ENCODE peak calls at places on chromosomes 6 and 20, in five cellular contexts. N is heart left ventricle, S is uterus, C is fibroblast of the aortic adventitia, P is cardiac fibroblast. Z is an unnamed sample.

GRCh38 chr6:14665827-14666724 is 548.5 kb downstream of the CD83 start:
- DNase-seq in N (no peak), S (no peak), C (peak; percentile 94), P (peak; percentile 99), Z (no peak)

GRCh38 chr20:59149678-59150504 is 13.7 kb upstream of the ZNF831 start:
- DNase-seq in N (peak; percentile 50), S (no peak), C (no peak), P (no peak), Z (no peak)

GRCh38 chr6:56802570-56802969 is 152.3 kb upstream of the BEND6 start:
- DNase-seq in N (no peak), S (no peak), C (peak; percentile 55), P (peak; percentile 51), Z (no peak)

GRCh38 chr6:12111271-12111670 is 99.2 kb downstream of the HIVEP1 start:
- DNase-seq in N (no peak), S (no peak), C (no peak), P (no peak), Z (no peak)

GRCh38 chr20:32566379-32567374 is 18.5 kb downstream of the NOL4L start:
- DNase-seq in N (no peak), S (no peak), C (no peak), P (no peak), Z (no peak)

GRCh38 chr20:63234693-63235398 is 859 bp upstream of the BIRC7 start:
- DNase-seq in N (no peak), S (no peak), C (no peak), P (no peak), Z (no peak)

GRCh38 chr20:44475694-44476560 is at the start of gene TTPAL:
- DNase-seq in N (peak; percentile 88), S (peak; percentile 91), C (peak; percentile 73), P (peak; percentile 81), Z (peak; percentile 89)

GRCh38 chr20:49982346-49983122 is at the start of gene SNAI1:
- DNase-seq in N (peak; percentile 85), S (peak; percentile 77), C (peak; percentile 80), P (peak; percentile 86), Z (peak; percentile 83)

GRCh38 chr6:157631388-157631787 is 191.7 kb upstream of the SNX9 start:
- DNase-seq in N (no peak), S (no peak), C (no peak), P (no peak), Z (no peak)

GRCh38 chr6:157770946-157771345 is 52.1 kb upstream of the SNX9 start:
- DNase-seq in N (no peak), S (no peak), C (peak; percentile 60), P (peak; percentile 79), Z (no peak)

GRCh38 chr6:74764486-74764885 is 441.4 kb downstream of the COL12A1 start:
- DNase-seq in N (no peak), S (no peak), C (no peak), P (no peak), Z (no peak)

GRCh38 chr6:166664135-166664534 is 37.1 kb upstream of the RPS6KA2 start:
- DNase-seq in N (no peak), S (no peak), C (peak; percentile 13), P (no peak), Z (no peak)

GRCh38 chr6:75210885-75211739 is 5.3 kb upstream of the COL12A1 start:
- DNase-seq in N (peak; percentile 47), S (no peak), C (peak; percentile 87), P (peak; percentile 86), Z (no peak)

GRCh38 chr6:706161-706560 is 13.2 kb upstream of the EXOC2 start:
- DNase-seq in N (no peak), S (no peak), C (no peak), P (peak; percentile 28), Z (no peak)

GRCh38 chr6:18491303-18492090 is 104.3 kb downstream of the RNF144B start:
- DNase-seq in N (no peak), S (no peak), C (no peak), P (peak; percentile 55), Z (no peak)

GRCh38 chr6:14060971-14061370 is 56.6 kb upstream of the CD83 start:
- DNase-seq in N (no peak), S (no peak), C (no peak), P (no peak), Z (no peak)

GRCh38 chr6:131923356-131923755 is 27.8 kb downstream of the CCN2 start:
- DNase-seq in N (peak; percentile 32), S (peak; percentile 51), C (peak; percentile 72), P (peak; percentile 85), Z (no peak)

GRCh38 chr6:398558-399078 is 7.1 kb downstream of the IRF4 start:
- DNase-seq in N (no peak), S (no peak), C (no peak), P (no peak), Z (peak; percentile 63)

GRCh38 chr6:25217275-25217674 is 61.9 kb upstream of the CARMIL1 start:
- DNase-seq in N (no peak), S (no peak), C (no peak), P (no peak), Z (no peak)

GRCh38 chr20:64164123-64164836 is at the start of gene MYT1:
- DNase-seq in N (no peak), S (no peak), C (no peak), P (no peak), Z (no peak)

GRCh38 chr6:170553686-170554085 is 483 bp upstream of the TBP start:
- DNase-seq in N (no peak), S (no peak), C (peak; percentile 59), P (peak; percentile 61), Z (no peak)

GRCh38 chr6:113291751-113292445 is 565.2 kb upstream of the MARCKS start:
- DNase-seq in N (no peak), S (no peak), C (peak; percentile 49), P (no peak), Z (no peak)

GRCh38 chr20:23340524-23340923 is 10.1 kb upstream of the NXT1 start:
- DNase-seq in N (peak; percentile 60), S (peak; percentile 37), C (peak; percentile 81), P (peak; percentile 84), Z (no peak)

GRCh38 chr6:122322824-122323223 is 76.6 kb upstream of the HSF2 start:
- DNase-seq in N (no peak), S (no peak), C (peak; percentile 53), P (peak; percentile 25), Z (no peak)

GRCh38 chr20:57061058-57061900 is 205.2 kb downstream of the BMP7 start:
- DNase-seq in N (no peak), S (peak; percentile 40), C (no peak), P (no peak), Z (no peak)

GRCh38 chr20:40961686-40962640 is 66.7 kb upstream of the TOP1 start:
- DNase-seq in N (no peak), S (no peak), C (peak; percentile 22), P (peak; percentile 35), Z (no peak)

GRCh38 chr6:75114795-75115194 is 91.1 kb downstream of the COL12A1 start:
- DNase-seq in N (no peak), S (no peak), C (no peak), P (no peak), Z (no peak)

DNA sequence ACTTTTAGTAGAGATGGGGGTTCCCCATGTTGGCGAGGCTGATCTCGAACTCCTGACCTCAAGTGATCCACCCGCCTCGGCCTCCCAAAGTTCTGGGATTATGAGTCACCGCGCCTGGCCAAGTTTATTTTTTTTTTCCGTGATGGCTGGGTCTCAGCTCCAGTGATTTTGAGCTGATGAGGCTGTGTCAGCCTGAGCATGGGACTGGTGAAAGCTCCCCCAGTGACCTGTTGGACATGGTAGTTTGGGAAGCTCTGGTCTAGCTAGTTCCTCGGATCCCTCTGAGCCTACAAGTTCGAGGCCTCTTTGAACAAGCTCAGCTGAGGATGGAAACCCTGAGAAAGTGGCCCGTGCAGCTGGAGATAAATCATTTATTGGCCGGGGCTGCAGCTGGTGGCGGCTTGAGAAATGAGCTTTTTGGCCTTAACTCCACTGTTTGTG is 126.8 kb downstream of the SNX5 start:
- DNase-seq in N (peak; percentile 69), S (peak; percentile 78), C (peak; percentile 85), P (peak; percentile 63), Z (no peak)
- H3K4me3 ChIP-seq in N (no peak overlapping the region), S (no peak overlapping the region), C (no peak overlapping the region), P (no peak overlapping the region), Z (no peak overlapping the region)

GRCh38 chr6:72776456-72776855 is 154.6 kb downstream of the KCNQ5 start:
- DNase-seq in N (no peak), S (no peak), C (no peak), P (no peak), Z (no peak)
- TF ChIP-seq CTCF in N (no peak), S (no peak), C (no peak), P (no peak), Z (no peak)

GRCh38 chr20:3753501-3754257 is 13.9 kb downstream of the ADISSP start:
- DNase-seq in N (no peak), S (no peak), C (no peak), P (no peak), Z (no peak)

GRCh38 chr20:3753098-3753497 is 14.5 kb downstream of the ADISSP start:
- DNase-seq in N (no peak), S (peak; percentile 62), C (peak; percentile 82), P (peak; percentile 85), Z (no peak)

GRCh38 chr20:3752386-3752759 is 15.2 kb downstream of the ADISSP start:
- DNase-seq in N (no peak), S (no peak), C (no peak), P (no peak), Z (no peak)

GRCh38 chr20:3751284-3751663 is 16.3 kb downstream of the ADISSP start:
- DNase-seq in N (no peak), S (no peak), C (no peak), P (no peak), Z (no peak)

DNA sequence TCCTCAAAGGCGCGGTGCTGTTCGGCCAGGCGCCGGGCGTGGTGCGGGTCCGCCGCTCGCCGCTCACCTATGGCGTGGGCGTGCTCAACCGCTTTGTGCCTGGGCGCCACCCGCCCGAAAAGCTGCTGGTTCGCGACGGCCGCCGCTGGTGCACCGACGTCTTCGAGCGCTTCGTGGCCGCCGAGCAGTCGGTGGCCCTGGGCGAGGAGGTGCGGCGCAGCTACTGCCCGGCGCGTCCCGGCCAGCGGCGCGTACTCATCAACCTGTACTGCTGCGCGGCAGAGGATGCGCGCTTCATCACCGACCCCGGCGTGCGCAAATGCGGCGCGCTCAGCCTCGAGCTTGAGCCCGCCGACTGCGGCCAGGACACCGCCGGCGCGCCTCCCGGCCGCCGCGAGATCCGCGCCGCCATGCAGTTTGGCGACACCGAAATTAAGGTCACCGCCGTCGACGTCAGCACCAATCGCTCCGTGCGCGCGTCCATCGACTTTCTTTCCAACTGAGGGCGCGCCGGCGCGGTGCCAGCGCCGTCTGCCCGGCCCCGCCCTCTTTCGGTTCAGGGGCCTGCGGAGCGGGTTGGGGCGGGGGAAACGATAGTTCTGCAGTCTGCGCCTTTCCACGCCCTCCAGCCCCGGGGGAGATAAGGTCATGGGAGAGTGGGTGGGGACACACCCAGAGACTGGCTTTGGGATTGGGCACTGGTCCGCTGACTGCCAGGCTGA is 15.7 kb downstream of the ADISSP start:
- DNase-seq in N (peak; percentile 67), S (no peak), C (no peak), P (peak; percentile 20), Z (no peak)
- H3K4me3 ChIP-seq in N (peak overlapping the region; percentile 35), S (no peak overlapping the region), C (no peak overlapping the region), P (peak overlapping the region; percentile 17), Z (peak overlapping the region; percentile 74)

GRCh38 chr6:143535189-143535614 is 23.7 kb upstream of the FUCA2 start:
- DNase-seq in N (no peak), S (no peak), C (no peak), P (no peak), Z (no peak)

GRCh38 chr6:143539106-143539505 is 27.6 kb upstream of the FUCA2 start:
- DNase-seq in N (no peak), S (no peak), C (no peak), P (no peak), Z (no peak)

GRCh38 chr6:143536461-143536865 is 24.9 kb upstream of the FUCA2 start:
- DNase-seq in N (peak; percentile 48), S (peak; percentile 24), C (peak; percentile 35), P (peak; percentile 27), Z (no peak)

GRCh38 chr6:143538374-143538773 is 26.9 kb upstream of the FUCA2 start:
- DNase-seq in N (no peak), S (no peak), C (no peak), P (no peak), Z (no peak)

GRCh38 chr6:143536866-143537691 is 25.6 kb upstream of the FUCA2 start:
- DNase-seq in N (peak; percentile 44), S (peak; percentile 40), C (peak; percentile 46), P (peak; percentile 50), Z (peak; percentile 75)
- TF ChIP-seq CTCF in N (peak; percentile 50), S (no peak), C (peak; percentile 69), P (peak; percentile 68), Z (peak; percentile 37)

Z was measured in coronary artery.